ENCODE peak calls at places on chromosomes 12 and 14, in nine cellular contexts. B, Z, M, N, G, S, O, A and F are unnamed samples.

GRCh38 chr12:91704446-91704845 is 441.2 kb downstream of the BTG1 start:
- DNase-seq in B (peak; percentile 17), Z (no peak), M (no peak), N (no peak), G (no peak), S (no peak), O (no peak), A (no peak), F (no peak)

GRCh38 chr14:74855945-74856344 is 20.0 kb downstream of the PROX2 start:
- DNase-seq in B (no peak), Z (no peak), M (no peak), N (no peak), G (no peak), S (no peak), O (no peak), A (no peak), F (no peak)

GRCh38 chr14:54189358-54190354 is 207.2 kb upstream of the CDKN3 start:
- DNase-seq in B (peak; percentile 55), Z (no peak), M (no peak), N (no peak), G (no peak), S (no peak), O (no peak), A (no peak), F (no peak)

GRCh38 chr12:105431537-105431936 is 101.0 kb downstream of the C12orf75 start:
- DNase-seq in B (no peak), Z (no peak), M (no peak), N (no peak), G (no peak), S (no peak), O (no peak), A (no peak), F (no peak)

GRCh38 chr14:91374287-91374880 is 43.2 kb downstream of the CCDC88C start:
- DNase-seq in B (no peak), Z (no peak), M (no peak), N (no peak), G (no peak), S (no peak), O (no peak), A (no peak), F (no peak)

GRCh38 chr12:76152161-76152807 is 67.8 kb upstream of the NAP1L1 start:
- DNase-seq in B (no peak), Z (no peak), M (no peak), N (no peak), G (no peak), S (no peak), O (no peak), A (no peak), F (no peak)

GRCh38 chr14:28767851-28768548 is 1.4 kb downstream of the FOXG1 start:
- DNase-seq in B (no peak), Z (no peak), M (no peak), N (no peak), G (no peak), S (no peak), O (no peak), A (no peak), F (no peak)

GRCh38 chr12:5889381-5890047 is 55.5 kb downstream of the ANO2 start:
- DNase-seq in B (peak; percentile 70), Z (no peak), M (no peak), N (no peak), G (peak; percentile 73), S (no peak), O (no peak), A (no peak), F (no peak)

GRCh38 chr12:2944401-2945047 is 14.7 kb upstream of the TEAD4 start:
- DNase-seq in B (peak; percentile 66), Z (no peak), M (no peak), N (peak; percentile 29), G (peak; percentile 83), S (peak; percentile 56), O (peak; percentile 76), A (no peak), F (peak; percentile 75)

GRCh38 chr12:88298014-88298682 is 156.0 kb downstream of the TMTC3 start:
- DNase-seq in B (no peak), Z (no peak), M (no peak), N (no peak), G (no peak), S (no peak), O (no peak), A (no peak), F (no peak)

GRCh38 chr12:46486588-46486987 is 114.0 kb upstream of the SLC38A2 start:
- DNase-seq in B (no peak), Z (no peak), M (no peak), N (no peak), G (no peak), S (no peak), O (no peak), A (no peak), F (no peak)

GRCh38 chr14:64501326-64502171 is 2.1 kb downstream of the ZBTB25 start:
- DNase-seq in B (peak; percentile 53), Z (peak; percentile 91), M (no peak), N (peak; percentile 66), G (peak; percentile 33), S (peak; percentile 53), O (peak; percentile 50), A (peak; percentile 24), F (no peak)

GRCh38 chr14:60861545-60862147 is 119.2 kb downstream of the TRMT5 start:
- DNase-seq in B (no peak), Z (no peak), M (no peak), N (no peak), G (no peak), S (no peak), O (no peak), A (no peak), F (no peak)

GRCh38 chr12:127101086-127101485 is 1165.9 kb upstream of the TMEM132C start:
- DNase-seq in B (no peak), Z (no peak), M (no peak), N (no peak), G (no peak), S (no peak), O (no peak), A (no peak), F (no peak)

GRCh38 chr12:118189761-118190181 is 53.8 kb downstream of the PEBP1 start:
- DNase-seq in B (no peak), Z (no peak), M (no peak), N (peak; percentile 19), G (no peak), S (no peak), O (no peak), A (no peak), F (no peak)

GRCh38 chr12:115755752-115756140 is 521.7 kb downstream of the MED13L start:
- DNase-seq in B (no peak), Z (no peak), M (no peak), N (no peak), G (no peak), S (no peak), O (no peak), A (no peak), F (no peak)

GRCh38 chr14:55766071-55766470 is 186.1 kb downstream of the KTN1 start:
- DNase-seq in B (no peak), Z (no peak), M (no peak), N (no peak), G (no peak), S (no peak), O (no peak), A (no peak), F (no peak)

GRCh38 chr12:133135747-133136146 is 5.3 kb downstream of the ZNF10 start:
- DNase-seq in B (no peak), Z (no peak), M (no peak), N (no peak), G (no peak), S (no peak), O (no peak), A (no peak), F (no peak)

GRCh38 chr14:90605430-90605829 is 208.6 kb downstream of the CALM1 start:
- DNase-seq in B (no peak), Z (no peak), M (no peak), N (no peak), G (no peak), S (no peak), O (no peak), A (no peak), F (no peak)

GRCh38 chr12:50505945-50506344 is 1.2 kb downstream of the DIP2B start:
- DNase-seq in B (no peak), Z (no peak), M (peak; percentile 21), N (no peak), G (no peak), S (no peak), O (no peak), A (peak; percentile 31), F (no peak)

GRCh38 chr12:101884174-101884573 is 6.8 kb downstream of the DRAM1 start:
- DNase-seq in B (no peak), Z (no peak), M (no peak), N (no peak), G (no peak), S (no peak), O (no peak), A (no peak), F (no peak)

GRCh38 chr12:131020326-131020725 is 66.6 kb downstream of the ADGRD1 start:
- DNase-seq in B (no peak), Z (no peak), M (no peak), N (no peak), G (no peak), S (no peak), O (no peak), A (no peak), F (no peak)

GRCh38 chr12:29374913-29375312 is 6.1 kb downstream of the ERGIC2 start:
- DNase-seq in B (no peak), Z (no peak), M (no peak), N (no peak), G (no peak), S (no peak), O (no peak), A (no peak), F (no peak)

GRCh38 chr14:53927171-53927570 is 29.5 kb downstream of the BMP4 start:
- DNase-seq in B (no peak), Z (no peak), M (no peak), N (no peak), G (no peak), S (no peak), O (no peak), A (no peak), F (no peak)

GRCh38 chr12:108320503-108321293 is 18.4 kb downstream of the CMKLR1 start:
- DNase-seq in B (no peak), Z (no peak), M (no peak), N (no peak), G (no peak), S (no peak), O (no peak), A (no peak), F (no peak)

GRCh38 chr14:58832010-58832409 is 194.2 kb downstream of the DACT1 start:
- DNase-seq in B (no peak), Z (no peak), M (no peak), N (no peak), G (no peak), S (no peak), O (no peak), A (no peak), F (no peak)

GRCh38 chr12:93742086-93742934 is 65.1 kb downstream of the CRADD start:
- DNase-seq in B (peak; percentile 81), Z (no peak), M (no peak), N (peak; percentile 75), G (peak; percentile 74), S (peak; percentile 87), O (peak; percentile 78), A (peak; percentile 63), F (peak; percentile 87)

GRCh38 chr12:14776236-14776959 is 26.9 kb downstream of the WBP11 start:
- DNase-seq in B (peak; percentile 26), Z (no peak), M (no peak), N (no peak), G (no peak), S (no peak), O (no peak), A (no peak), F (no peak)

GRCh38 chr12:85920324-85920947 is 46.3 kb downstream of the NTS start:
- DNase-seq in B (peak; percentile 37), Z (no peak), M (no peak), N (no peak), G (no peak), S (no peak), O (no peak), A (no peak), F (no peak)

GRCh38 chr14:104357689-104358527 is 219.5 kb downstream of the KIF26A start:
- DNase-seq in B (no peak), Z (no peak), M (no peak), N (no peak), G (no peak), S (peak; percentile 33), O (peak; percentile 34), A (no peak), F (peak; percentile 70)

GRCh38 chr14:76753799-76754198 is 7.5 kb upstream of the VASH1 start:
- DNase-seq in B (no peak), Z (no peak), M (no peak), N (no peak), G (no peak), S (no peak), O (no peak), A (no peak), F (no peak)